ENCODE peak calls at places on chromosome 10, in ten cellular contexts. I, Z, P, K, U, G, Y, C, H and T are unnamed samples.

GRCh38 chr10:104371753-104372152 is 18.1 kb downstream of the CFAP58 start:
- DNase-seq in I (no peak), Z (no peak), Y (no peak), C (no peak), K (no peak), H (no peak), G (no peak), U (no peak), P (no peak), T (no peak)

GRCh38 chr10:103757531-103758293 is 97.7 kb downstream of the SH3PXD2A start:
- DNase-seq in Z (peak), Y (peak), C (peak), I (no peak), H (peak), P (peak), K (no peak), G (peak), U (peak), T (peak)

GRCh38 chr10:8054498-8055407 is at the start of gene GATA3:
- DNase-seq in K (peak), P (peak), Y (no peak), G (peak), H (peak), U (peak), C (peak), Z (no peak), I (no peak), T (peak)

GRCh38 chr10:59971915-59972314 is 65.6 kb upstream of the CCDC6 start:
- DNase-seq in Y (no peak), C (peak), G (no peak), I (no peak), P (no peak), K (no peak), Z (no peak), U (no peak), H (no peak), T (no peak)

GRCh38 chr10:593901-594457 is 95.5 kb downstream of the DIP2C start:
- DNase-seq in K (no peak), U (no peak), C (peak), P (no peak), I (no peak), Z (peak), Y (no peak), G (no peak), H (no peak), T (peak)

GRCh38 chr10:132162590-132163277 is 24.0 kb upstream of the DPYSL4 start:
- DNase-seq in Z (no peak), I (no peak), Y (no peak), K (peak), G (no peak), P (no peak), C (no peak), H (no peak), U (peak), T (no peak)

GRCh38 chr10:2188371-2188770 is 451.0 kb upstream of the ADARB2 start:
- DNase-seq in Z (no peak), U (no peak), K (no peak), G (no peak), Y (no peak), I (no peak), H (no peak), C (no peak), P (no peak), T (peak)

GRCh38 chr10:4662576-4663161 is 163.3 kb upstream of the AKR1E2 start:
- DNase-seq in I (no peak), C (peak), G (no peak), P (no peak), Y (no peak), Z (no peak), H (peak), K (no peak), U (no peak), T (peak)

GRCh38 chr10:116024479-116024878 is 248.5 kb downstream of the GFRA1 start:
- DNase-seq in I (no peak), Y (no peak), U (no peak), K (no peak), P (no peak), G (no peak), H (no peak), Z (no peak), C (no peak), T (no peak)

GRCh38 chr10:29141761-29142160 is 147.1 kb upstream of the LYZL1 start:
- DNase-seq in G (no peak), I (no peak), H (peak), P (no peak), K (no peak), Y (no peak), U (no peak), C (peak), Z (no peak), T (peak)

GRCh38 chr10:114430688-114431413 is 26.5 kb upstream of the AFAP1L2 start:
- DNase-seq in H (no peak), K (no peak), C (no peak), P (no peak), G (no peak), Y (no peak), I (no peak), U (no peak), Z (no peak), T (no peak)

GRCh38 chr10:118957966-118958365 is 71.5 kb upstream of the NANOS1 start:
- DNase-seq in Z (no peak), K (no peak), H (no peak), Y (no peak), G (no peak), P (no peak), I (no peak), U (no peak), C (no peak), T (no peak)

GRCh38 chr10:5188358-5188757 is 3.4 kb upstream of the AKR1C8 start:
- DNase-seq in C (no peak), K (no peak), I (no peak), Z (no peak), U (no peak), H (no peak), G (no peak), P (no peak), Y (no peak), T (no peak)

GRCh38 chr10:69089638-69090599 is 2.0 kb downstream of the SRGN start:
- DNase-seq in Y (no peak), U (peak), K (no peak), C (no peak), Z (no peak), P (peak), H (peak), I (no peak), G (peak), T (no peak)